ENCODE peak calls at places on chromosomes 2 and 18, in ten cellular contexts. A is NCI-H2081; M is adipocyte; G is upper lobe of right lung; Y is NCI-H510A; S is AG10803; R is colonic mucosa; V is KG1; J is H7; P is activated naive CD8-positive, alpha-beta T cell treated with anti-CD3 and anti-CD28 coated beads, Interleukin-2, amount 50 U/mL, for 24 hours. W is an unnamed sample.

GRCh38 chr2:241003047-241003360 is 4.6 kb downstream of the SNED1 start:
- DNase-seq in A (no peak), S (no peak), Y (no peak), V (no peak), G (no peak), R (no peak), M (no peak), J (peak), P (no peak), W (no peak)

GRCh38 chr2:9291331-9291730 is 84.7 kb downstream of the ASAP2 start:
- DNase-seq in A (no peak), J (no peak), P (no peak), M (no peak), V (no peak), S (no peak), R (no peak), Y (no peak), G (no peak), W (no peak)

GRCh38 chr2:2914252-2914651 is 463.4 kb downstream of the EIPR1 start:
- DNase-seq in J (no peak), R (no peak), M (no peak), A (no peak), P (no peak), V (no peak), S (no peak), Y (no peak), G (no peak), W (no peak)

GRCh38 chr18:24333116-24333515 is 64.5 kb downstream of the OSBPL1A start:
- DNase-seq in V (no peak), J (no peak), Y (no peak), A (no peak), G (no peak), M (no peak), P (no peak), R (no peak), S (no peak), W (no peak)

GRCh38 chr2:48531141-48531648 is 1.2 kb downstream of the STON1 start:
- DNase-seq in J (peak), R (peak), S (peak), G (no peak), P (no peak), V (no peak), A (peak), M (peak), Y (no peak), W (peak)

GRCh38 chr2:14552286-14552685 is 80.2 kb upstream of the LRATD1 start:
- DNase-seq in G (no peak), R (no peak), Y (no peak), A (no peak), J (no peak), P (no peak), M (no peak), S (no peak), V (no peak), W (no peak)

GRCh38 chr2:148645925-148646559 is 1.5 kb downstream of the EPC2 start:
- DNase-seq in M (peak), V (peak), S (peak), G (no peak), P (peak), J (peak), A (peak), R (peak), Y (peak), W (peak)

GRCh38 chr18:42258301-42258965 is 303.4 kb downstream of the PIK3C3 start:
- DNase-seq in V (no peak), S (no peak), Y (no peak), R (no peak), J (no peak), M (no peak), G (no peak), P (no peak), A (no peak), W (no peak)

GRCh38 chr18:36401462-36401861 is 103.9 kb downstream of the FHOD3 start:
- DNase-seq in V (no peak), P (no peak), A (no peak), M (no peak), S (no peak), J (no peak), Y (no peak), R (no peak), G (no peak), W (no peak)

GRCh38 chr2:14942991-14943390 is 310.5 kb downstream of the LRATD1 start:
- DNase-seq in P (no peak), M (no peak), G (no peak), S (no peak), A (no peak), Y (no peak), R (no peak), J (peak), V (no peak), W (no peak)

GRCh38 chr2:218438601-218439000 is 19.7 kb downstream of the VIL1 start:
- DNase-seq in Y (no peak), M (no peak), J (peak), P (no peak), A (no peak), V (no peak), G (peak), R (no peak), S (no peak), W (peak)

GRCh38 chr2:105254520-105255210 is 13.1 kb downstream of the GPR45 start:
- DNase-seq in A (no peak), G (no peak), S (peak), J (no peak), Y (no peak), M (no peak), V (no peak), P (no peak), R (no peak), W (no peak)

GRCh38 chr18:3869848-3870247 is 419.9 kb downstream of the TGIF1 start:
- DNase-seq in J (peak), Y (no peak), A (peak), V (no peak), G (no peak), R (no peak), P (no peak), M (peak), S (peak), W (peak)

GRCh38 chr18:26908906-26909305 is 43.4 kb upstream of the AQP4 start:
- DNase-seq in Y (no peak), M (no peak), J (no peak), P (no peak), V (no peak), A (no peak), R (no peak), G (no peak), S (no peak), W (no peak)

GRCh38 chr2:54859997-54860701 is 136.7 kb downstream of the EML6 start:
- DNase-seq in Y (no peak), G (no peak), V (no peak), P (no peak), R (no peak), S (peak), J (no peak), M (peak), A (no peak), W (peak)

GRCh38 chr2:157627594-157628281 is 926 bp downstream of the ACVR1C start:
- DNase-seq in V (no peak), M (peak), A (no peak), Y (no peak), S (no peak), G (no peak), P (peak), J (peak), R (peak), W (peak)

GRCh38 chr2:223952280-223952968 is 4.8 kb upstream of the MRPL44 start:
- DNase-seq in R (no peak), S (no peak), M (no peak), J (no peak), P (no peak), A (no peak), G (no peak), Y (peak), V (no peak), W (no peak)

GRCh38 chr2:110741491-110741980 is 9.2 kb downstream of the ACOXL start:
- DNase-seq in V (no peak), G (no peak), S (no peak), P (no peak), R (no peak), J (peak), A (no peak), Y (no peak), M (no peak), W (no peak)

GRCh38 chr2:238108423-238109201 is 8.5 kb downstream of the ESPNL start:
- DNase-seq in V (no peak), G (peak), S (no peak), J (peak), Y (peak), A (no peak), M (no peak), R (no peak), P (no peak), W (no peak)

GRCh38 chr2:20108655-20109396 is 57.4 kb upstream of the LAPTM4A start:
- DNase-seq in A (no peak), J (no peak), V (no peak), G (peak), R (peak), Y (no peak), M (peak), S (peak), P (no peak), W (no peak)

GRCh38 chr2:59887348-59887747 is 666.1 kb downstream of the BCL11A start:
- DNase-seq in R (peak), P (no peak), Y (no peak), S (no peak), A (no peak), J (no peak), V (no peak), M (no peak), G (no peak), W (no peak)

GRCh38 chr2:99697811-99698568 is 208.2 kb upstream of the REV1 start:
- DNase-seq in P (no peak), Y (no peak), J (no peak), M (peak), A (no peak), S (peak), V (no peak), G (no peak), R (no peak), W (peak)

GRCh38 chr2:180622122-180622918 is 358.1 kb upstream of the UBE2E3 start:
- DNase-seq in M (peak), A (no peak), Y (no peak), P (no peak), S (peak), V (no peak), R (no peak), G (no peak), J (no peak), W (no peak)

GRCh38 chr2:156999657-157000056 is 257.8 kb upstream of the GALNT5 start:
- DNase-seq in G (no peak), A (no peak), S (no peak), R (no peak), Y (no peak), J (no peak), M (no peak), P (no peak), V (peak), W (no peak)

W was measured in GM03348.